ENCODE peak calls at places on chromosomes 7 and 10, in four cellular contexts. T is renal cortical epithelial cell, B is cardiac muscle cell, E is choroid plexus epithelial cell. F is an unnamed sample.

GRCh38 chr10:58514102-58514472 is 1.4 kb downstream of the BICC1 start:
- DNase-seq in T (no peak), E (no peak), B (no peak), F (peak)

GRCh38 chr7:45701701-45702460 is 127.7 kb downstream of the ADCY1 start:
- DNase-seq in T (no peak), B (no peak), E (no peak), F (no peak)

GRCh38 chr7:151509670-151510333 is 9.9 kb downstream of the RHEB start:
- DNase-seq in T (no peak), E (no peak), B (no peak), F (no peak)

GRCh38 chr10:58326967-58327381 is 7.8 kb upstream of the UBE2D1 start:
- DNase-seq in E (peak), B (no peak), T (peak), F (no peak)

GRCh38 chr10:15169555-15170407 is 1.3 kb upstream of the NMT2 start:
- DNase-seq in T (no peak), B (peak), E (peak), F (no peak)

GRCh38 chr7:116139007-116139406 is 71.3 kb upstream of the TES start:
- DNase-seq in T (peak), B (peak), E (no peak), F (no peak)

GRCh38 chr10:22320591-22321155 is at the start of gene BMI1:
- DNase-seq in B (peak), T (no peak), E (peak), F (peak)

GRCh38 chr7:27083646-27084045 is 12.2 kb downstream of the HOXA1 start:
- DNase-seq in T (no peak), B (no peak), E (no peak), F (no peak)

GRCh38 chr7:82810558-82811259 is 352.0 kb downstream of the PCLO start:
- DNase-seq in T (peak), B (peak), E (peak), F (peak)

GRCh38 chr10:120365872-120366271 is 91.2 kb upstream of the PLPP4 start:
- DNase-seq in B (no peak), T (peak), E (peak), F (peak)

GRCh38 chr7:147012670-147013069 is 896.1 kb downstream of the CNTNAP2 start:
- DNase-seq in B (no peak), T (no peak), E (peak), F (no peak)

GRCh38 chr10:42872865-42873435 is 90.4 kb downstream of the BMS1 start:
- DNase-seq in E (no peak), B (no peak), T (no peak), F (peak)

GRCh38 chr10:58209669-58210068 is 58.0 kb downstream of the IPMK start:
- DNase-seq in B (peak), E (peak), T (peak), F (no peak)

GRCh38 chr7:96991850-96992623 is 13.3 kb upstream of the DLX6 start:
- DNase-seq in T (no peak), B (no peak), E (no peak), F (no peak)

GRCh38 chr10:3760083-3760482 is 24.9 kb downstream of the KLF6 start:
- DNase-seq in B (no peak), T (no peak), E (no peak), F (no peak)

GRCh38 chr7:158820656-158821055 is 8.7 kb downstream of the ESYT2 start:
- DNase-seq in B (no peak), T (no peak), E (peak), F (no peak)

GRCh38 chr7:28808786-28809533 is 149.2 kb downstream of the TRIL start:
- DNase-seq in B (no peak), E (peak), T (no peak), F (no peak)

GRCh38 chr10:110077436-110078120 is 69.8 kb downstream of the ADD3 start:
- DNase-seq in T (no peak), E (peak), B (no peak), F (no peak)

GRCh38 chr10:85642421-85643170 is 724.0 kb downstream of the GRID1 start:
- DNase-seq in T (peak), E (peak), B (no peak), F (peak)

GRCh38 chr7:45703911-45704682 is 129.9 kb downstream of the ADCY1 start:
- DNase-seq in T (no peak), B (no peak), E (no peak), F (no peak)

GRCh38 chr10:77274046-77274795 is 363.4 kb downstream of the KCNMA1 start:
- DNase-seq in T (peak), E (no peak), B (no peak), F (no peak)

GRCh38 chr7:87058739-87059524 is 522 bp downstream of the ELAPOR2 start:
- DNase-seq in E (peak), B (peak), T (no peak), F (no peak)

F was measured in ACHN.